ENCODE peak calls at places on chromosome 11, in four cellular contexts. W, Q, G and U are unnamed samples.

GRCh38 chr11:113184498-113184897 is 129.9 kb upstream of the TTC12 start:
- DNase-seq in W (no peak), Q (no peak), G (no peak), U (no peak)

GRCh38 chr11:72807021-72807693 is 7.1 kb upstream of the ATG16L2 start:
- DNase-seq in W (peak), Q (no peak), G (no peak), U (no peak)

GRCh38 chr11:86969258-86969657 is 14.1 kb upstream of the FZD4 start:
- DNase-seq in W (no peak), Q (no peak), G (no peak), U (no peak)

GRCh38 chr11:33698921-33699320 is 1.7 kb downstream of the C11orf91 start:
- DNase-seq in W (no peak), Q (no peak), G (no peak), U (no peak)

GRCh38 chr11:110373061-110373702 is 56.6 kb upstream of the FDX1 start:
- DNase-seq in W (no peak), Q (no peak), G (no peak), U (no peak)

GRCh38 chr11:108929241-108929640 is 264.4 kb downstream of the DDX10 start:
- DNase-seq in W (no peak), Q (no peak), G (no peak), U (no peak)

GRCh38 chr11:27423125-27423524 is 49.5 kb downstream of the LGR4 start:
- DNase-seq in W (no peak), Q (no peak), G (no peak), U (no peak)

GRCh38 chr11:92473736-92474135 is 249.1 kb downstream of the FAT3 start:
- DNase-seq in W (no peak), Q (no peak), G (no peak), U (no peak)

GRCh38 chr11:91433284-91434010 is 791.2 kb upstream of the FAT3 start:
- DNase-seq in W (no peak), Q (no peak), G (no peak), U (no peak)

GRCh38 chr11:79520086-79520485 is 79.3 kb upstream of the TENM4 start:
- DNase-seq in W (no peak), Q (no peak), G (no peak), U (no peak)

GRCh38 chr11:26442131-26442530 is 110.2 kb downstream of the ANO3 start:
- DNase-seq in W (no peak), Q (no peak), G (no peak), U (no peak)

GRCh38 chr11:111605681-111606080 is 3.4 kb downstream of the SIK2 start:
- DNase-seq in W (no peak), Q (no peak), G (no peak), U (no peak)

GRCh38 chr11:132576706-132577105 is 955.6 kb downstream of the OPCML start:
- DNase-seq in W (no peak), Q (no peak), G (peak), U (no peak)

GRCh38 chr11:7637447-7638157 is 35.7 kb downstream of the CYB5R2 start:
- DNase-seq in W (no peak), Q (no peak), G (no peak), U (no peak)

GRCh38 chr11:123176785-123177184 is 18.3 kb downstream of the CLMP start:
- DNase-seq in W (no peak), Q (no peak), G (no peak), U (no peak)

GRCh38 chr11:92376146-92376599 is 151.6 kb downstream of the FAT3 start:
- DNase-seq in W (no peak), Q (no peak), G (no peak), U (no peak)

GRCh38 chr11:134801526-134801925 is 389.5 kb upstream of the B3GAT1 start:
- DNase-seq in W (no peak), Q (no peak), G (no peak), U (no peak)

GRCh38 chr11:77695417-77695816 is 57.8 kb upstream of the CLNS1A start:
- DNase-seq in W (no peak), Q (no peak), G (no peak), U (no peak)

GRCh38 chr11:46976182-46976854 is 39.8 kb downstream of the CSTPP1 start:
- DNase-seq in W (no peak), Q (no peak), G (no peak), U (no peak)

GRCh38 chr11:35235944-35236666 is 97.1 kb downstream of the CD44 start:
- DNase-seq in W (no peak), Q (no peak), G (no peak), U (no peak)

GRCh38 chr11:117925198-117925925 is 3.8 kb downstream of the TMPRSS13 start:
- DNase-seq in W (no peak), Q (no peak), G (no peak), U (no peak)

GRCh38 chr11:2296913-2297622 is 4.7 kb downstream of the C11orf21 start:
- DNase-seq in W (peak), Q (no peak), G (peak), U (no peak)

GRCh38 chr11:65573391-65574146 is 1.2 kb downstream of the FAM89B start:
- DNase-seq in W (no peak), Q (no peak), G (no peak), U (no peak)

GRCh38 chr11:65572356-65573043 is at the start of gene FAM89B:
- DNase-seq in W (peak), Q (peak), G (peak), U (peak)

GRCh38 chr11:65571420-65571819 is 918 bp upstream of the FAM89B start:
- DNase-seq in W (no peak), Q (no peak), G (no peak), U (no peak)

GRCh38 chr11:65569973-65570918 is at the start of gene ZNRD2:
- DNase-seq in W (peak), Q (peak), G (peak), U (peak)

GRCh38 chr11:65571940-65572339 is 398 bp upstream of the FAM89B start:
- DNase-seq in W (no peak), Q (no peak), G (peak), U (no peak)
- TF ChIP-seq CTCF in W (peak), Q (no peak), G (peak), U (peak)

GRCh38 chr11:85590848-85591483 is 36.2 kb downstream of the DLG2 start:
- DNase-seq in W (no peak), Q (no peak), G (no peak), U (no peak)
- TF ChIP-seq CTCF in W (no peak), Q (no peak), G (peak), U (peak)

DNA sequence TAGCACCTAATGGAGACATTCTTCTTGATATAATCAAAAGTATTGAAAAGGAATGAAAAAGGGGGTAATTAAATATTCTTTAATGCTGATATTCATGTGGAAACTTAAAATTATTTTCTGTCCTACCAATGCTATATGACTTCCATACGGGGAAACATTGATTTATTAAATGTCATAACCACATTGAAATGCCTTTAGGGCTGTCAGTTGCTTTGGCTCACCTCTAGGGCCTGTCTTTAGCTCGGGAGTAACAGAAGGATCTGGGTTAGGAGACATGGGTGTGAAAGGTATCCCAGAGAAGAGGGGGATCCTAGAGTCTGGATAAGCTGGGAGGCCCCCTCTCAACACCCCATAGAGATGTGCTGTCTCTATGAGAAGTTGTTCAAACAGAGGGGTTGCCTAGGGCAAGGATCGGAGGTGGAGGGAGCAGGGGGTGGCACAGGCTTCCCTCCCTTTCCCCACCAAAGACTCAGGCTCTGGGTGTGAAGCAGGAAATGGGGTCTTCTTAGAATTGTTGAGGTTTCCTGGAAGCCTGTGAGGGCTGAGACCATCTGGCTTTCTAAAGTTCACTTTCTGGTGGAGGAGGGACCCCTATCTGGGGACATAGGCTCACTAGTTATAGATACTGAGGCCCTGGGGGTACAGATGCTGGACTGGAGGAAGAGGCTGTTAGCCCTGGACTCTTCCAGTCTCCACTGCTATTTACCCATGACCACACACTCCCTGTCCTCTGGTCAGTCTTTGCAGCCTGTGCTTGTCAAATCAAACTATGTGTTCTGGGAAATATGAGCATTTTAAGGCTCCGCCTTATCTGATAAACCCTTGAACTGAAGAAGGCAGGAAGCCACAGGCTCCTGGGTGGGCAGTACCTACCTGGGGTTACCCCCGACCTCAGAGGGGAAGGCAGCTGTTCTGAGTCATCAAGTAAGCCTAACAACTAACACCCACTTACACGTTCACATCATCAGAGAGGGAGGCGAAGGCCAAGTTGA is 55.8 kb upstream of the RRAS2 start:
- DNase-seq in W (no peak), Q (no peak), G (peak), U (no peak)
- TF ChIP-seq CTCF in W (no peak), Q (no peak), G (peak), U (peak)

GRCh38 chr11:76670475-76671235 is at the start of gene LRRC32:
- DNase-seq in W (peak), Q (no peak), G (peak), U (no peak)
- TF ChIP-seq CTCF in W (peak), Q (no peak), G (peak), U (peak)

GRCh38 chr11:75524576-75525432 is 937 bp downstream of the GDPD5 start:
- DNase-seq in W (no peak), Q (no peak), G (peak), U (no peak)

GRCh38 chr11:75526192-75526541 is 426 bp upstream of the GDPD5 start:
- DNase-seq in W (no peak), Q (no peak), G (no peak), U (no peak)

GRCh38 chr11:75523811-75524401 is 1.8 kb downstream of the GDPD5 start:
- DNase-seq in W (no peak), Q (no peak), G (no peak), U (no peak)

GRCh38 chr11:75527130-75527529 is 1.4 kb upstream of the GDPD5 start:
- DNase-seq in W (no peak), Q (no peak), G (no peak), U (no peak)

GRCh38 chr11:75525433-75526191 is at the start of gene GDPD5:
- DNase-seq in W (peak), Q (peak), G (peak), U (peak)
- TF ChIP-seq CTCF in W (peak), Q (peak), G (peak), U (peak)

GRCh38 chr11:61860054-61860903 is 31.1 kb downstream of the FADS3 start:
- DNase-seq in W (no peak), Q (peak), G (no peak), U (no peak)

GRCh38 chr11:61863548-61864081 is 27.7 kb downstream of the FADS3 start:
- DNase-seq in W (no peak), Q (no peak), G (no peak), U (no peak)

GRCh38 chr11:61864814-61865775 is 26.2 kb downstream of the FADS3 start:
- DNase-seq in W (no peak), Q (no peak), G (no peak), U (no peak)

GRCh38 chr11:61861634-61862033 is 29.7 kb downstream of the FADS3 start:
- DNase-seq in W (no peak), Q (no peak), G (no peak), U (no peak)

DNA sequence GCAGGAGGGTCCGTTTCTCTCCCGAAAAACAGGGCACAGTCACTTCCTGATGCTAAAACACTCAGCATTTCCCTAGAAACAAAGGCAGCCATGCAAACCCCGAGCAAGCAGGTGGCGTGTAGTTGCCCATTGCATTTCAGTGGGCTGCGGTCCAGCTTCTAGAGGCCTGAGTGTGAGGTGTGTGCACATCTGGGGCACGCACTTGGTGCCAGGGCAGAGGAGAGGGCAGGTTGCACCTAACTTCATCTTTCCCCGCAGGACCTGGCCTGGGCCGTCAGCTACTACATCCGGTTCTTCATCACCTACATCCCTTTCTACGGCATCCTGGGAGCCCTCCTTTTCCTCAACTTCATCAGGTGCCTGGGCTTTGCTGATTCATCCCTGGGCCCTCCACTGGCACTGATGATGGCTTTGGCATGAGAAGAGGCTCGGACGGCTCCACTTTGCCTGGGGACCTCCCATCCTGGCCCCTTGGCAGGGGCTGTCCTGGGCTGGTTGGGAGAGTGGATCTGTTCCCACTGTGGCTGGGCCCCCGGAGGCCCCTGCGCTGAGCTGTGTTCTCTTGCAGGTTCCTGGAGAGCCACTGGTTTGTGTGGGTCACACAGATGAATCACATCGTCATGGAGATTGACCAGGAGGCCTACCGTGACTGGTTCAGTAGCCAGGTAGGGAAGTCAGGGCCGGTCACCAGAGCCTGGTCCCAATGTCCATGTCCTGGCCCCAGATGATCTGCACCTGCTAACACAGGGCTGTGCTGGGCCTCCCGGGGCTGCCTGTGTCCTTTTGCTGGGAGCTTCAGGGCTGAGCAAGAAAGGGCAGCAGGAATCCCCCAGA is 28.4 kb downstream of the FADS3 start:
- DNase-seq in W (no peak), Q (no peak), G (no peak), U (no peak)
- TF ChIP-seq CTCF in W (no peak), Q (no peak), G (no peak), U (no peak)

GRCh38 chr11:68214173-68215086 is 1.3 kb upstream of the KMT5B start:
- DNase-seq in W (peak), Q (no peak), G (peak), U (peak)

GRCh38 chr11:68211546-68211945 is 1.6 kb downstream of the KMT5B start:
- DNase-seq in W (no peak), Q (peak), G (no peak), U (no peak)

GRCh38 chr11:68213555-68214172 is 568 bp upstream of the KMT5B start:
- DNase-seq in W (peak), Q (peak), G (peak), U (peak)

GRCh38 chr11:68213135-68213515 is at the start of gene KMT5B:
- DNase-seq in W (peak), Q (no peak), G (peak), U (peak)

DNA sequence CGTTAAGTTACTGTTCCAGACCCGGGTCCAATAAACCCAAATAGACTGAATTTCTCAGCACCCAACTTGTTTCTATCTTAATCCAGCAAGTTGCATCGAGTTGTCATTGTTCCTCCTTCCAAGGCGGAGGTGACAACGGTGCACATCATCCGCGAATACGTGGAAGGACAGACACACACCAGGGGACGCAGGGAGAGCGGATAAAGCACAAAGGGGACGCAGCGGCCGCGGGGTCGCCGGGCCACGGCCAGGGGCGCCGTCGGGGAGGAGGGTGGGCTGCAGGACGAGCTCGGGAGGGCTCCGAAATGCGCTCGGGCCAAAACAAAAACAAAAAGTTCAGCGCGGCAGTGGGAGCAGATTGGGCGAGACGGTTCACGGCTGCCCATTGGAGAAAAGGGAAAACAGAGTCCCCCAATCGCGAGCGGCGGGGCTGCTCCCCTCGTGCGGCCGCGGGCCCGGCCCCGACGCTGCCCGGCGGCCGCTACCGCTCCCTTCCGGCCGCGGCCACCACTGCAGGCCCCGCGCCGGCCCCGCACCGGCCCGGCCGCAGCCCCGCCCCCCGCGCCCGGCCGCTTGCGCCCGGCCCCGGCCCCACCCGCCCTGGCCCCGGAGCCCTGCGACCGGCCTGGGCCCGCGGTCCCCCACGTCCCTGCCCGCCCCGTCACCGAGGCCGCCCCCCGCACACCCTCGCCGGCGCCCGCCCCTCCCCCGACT is 518 bp downstream of the KMT5B start:
- DNase-seq in W (peak), Q (peak), G (peak), U (peak)
- TF ChIP-seq CTCF in W (no peak), Q (no peak), G (peak), U (peak)

GRCh38 chr11:116162541-116163230 is 610.1 kb downstream of the BUD13 start:
- DNase-seq in W (no peak), Q (no peak), G (peak), U (peak)
- TF ChIP-seq CTCF in W (no peak), Q (no peak), G (no peak), U (no peak)

DNA sequence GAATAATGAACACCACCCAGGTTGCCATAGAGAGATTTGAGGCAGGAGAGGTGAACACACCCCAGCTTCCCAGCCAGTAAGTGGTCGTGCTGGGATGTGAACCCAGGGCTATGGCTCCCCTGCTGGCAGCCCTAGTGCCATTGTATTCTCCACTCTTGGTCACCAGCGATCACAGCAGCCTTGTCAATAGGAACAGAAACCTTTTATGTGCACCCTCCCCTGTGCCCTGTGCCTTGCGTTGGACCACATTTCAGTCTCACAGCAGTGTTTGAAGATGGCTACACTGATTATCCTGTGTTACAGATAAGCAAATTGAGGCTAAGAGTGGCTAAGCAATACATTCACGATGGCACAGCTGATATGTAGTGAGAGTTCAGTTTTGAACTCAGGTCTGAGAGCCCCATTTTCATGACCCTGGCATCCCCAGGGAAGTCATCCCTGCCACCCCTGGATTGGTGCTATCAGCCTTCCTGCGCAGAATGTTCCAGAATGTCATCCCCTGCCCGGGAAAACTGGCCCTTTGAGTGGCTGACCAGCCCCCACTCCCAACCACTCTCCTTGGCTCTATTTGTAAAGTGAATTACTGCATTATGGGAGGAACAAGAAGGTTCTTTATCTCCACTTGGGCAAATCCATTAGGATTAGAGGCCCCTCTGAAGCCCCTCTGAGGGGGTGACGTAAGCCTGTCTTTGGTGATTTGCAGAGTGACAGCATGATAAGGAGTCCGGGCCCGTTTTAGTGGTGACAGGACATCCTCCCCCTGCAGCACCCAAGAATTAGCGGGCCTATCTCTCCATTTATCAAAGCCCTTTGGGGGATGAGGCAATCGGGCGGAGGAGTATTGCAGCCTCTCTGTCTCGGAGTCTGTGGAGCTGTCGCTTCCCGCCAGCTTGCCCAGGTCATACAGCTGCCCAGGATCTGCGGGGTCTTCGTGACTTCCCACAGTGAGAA is 30.9 kb downstream of the SMIM38 start:
- DNase-seq in W (no peak), Q (no peak), G (no peak), U (no peak)
- TF ChIP-seq CTCF in W (no peak), Q (no peak), G (peak), U (no peak)

GRCh38 chr11:58061813-58062212 is 31.1 kb downstream of the OR6Q1 start:
- DNase-seq in W (no peak), Q (no peak), G (no peak), U (no peak)
- TF ChIP-seq CTCF in W (no peak), Q (no peak), G (no peak), U (no peak)